ENCODE peak calls at places on chromosome 18, in five cellular contexts. D is bronchial epithelial cell, G is heart right ventricle, Q is lower leg skin, U is thoracic aorta. W is an unnamed sample.

GRCh38 chr18:37403788-37404187 is 161.8 kb downstream of the CELF4 start:
- DNase-seq in D (no peak), Q (no peak), U (no peak), G (no peak), W (no peak)

GRCh38 chr18:53796042-53796729 is 428.3 kb downstream of the MBD2 start:
- DNase-seq in D (peak; percentile 94), U (no peak), G (no peak), Q (peak; percentile 41), W (peak; percentile 39)

GRCh38 chr18:31487251-31488015 is 10.5 kb upstream of the DSG2 start:
- DNase-seq in U (no peak), D (peak; percentile 99), Q (no peak), G (no peak), W (no peak)

GRCh38 chr18:32461704-32462272 is 8.9 kb downstream of the GAREM1 start:
- DNase-seq in D (no peak), G (no peak), U (no peak), Q (no peak), W (no peak)

GRCh38 chr18:79915161-79916127 is 36.0 kb downstream of the SLC66A2 start:
- DNase-seq in G (no peak), U (no peak), D (no peak), Q (no peak), W (no peak)

GRCh38 chr18:11498821-11499220 is 110.6 kb upstream of the SLC35G4 start:
- DNase-seq in D (no peak), Q (no peak), G (no peak), U (no peak), W (no peak)

GRCh38 chr18:1663879-1664705 is 759.4 kb downstream of the ADCYAP1 start:
- DNase-seq in D (no peak), Q (no peak), G (peak; percentile 15), U (no peak), W (peak; percentile 55)

GRCh38 chr18:9153281-9153680 is 16.7 kb downstream of the ANKRD12 start:
- DNase-seq in Q (no peak), G (no peak), U (no peak), D (no peak), W (no peak)

GRCh38 chr18:6729247-6730091 is at the start of gene ARHGAP28:
- DNase-seq in U (no peak), Q (peak; percentile 40), D (peak; percentile 34), G (peak; percentile 79), W (peak; percentile 58)

GRCh38 chr18:75140296-75140695 is 68.6 kb downstream of the PTGR3 start:
- DNase-seq in G (no peak), D (no peak), Q (no peak), U (no peak), W (no peak)

GRCh38 chr18:58541137-58541788 is 87.6 kb downstream of the ALPK2 start:
- DNase-seq in Q (no peak), D (peak; percentile 43), U (no peak), G (no peak), W (no peak)

GRCh38 chr18:58476022-58476421 is 152.9 kb downstream of the ALPK2 start:
- DNase-seq in D (no peak), U (no peak), Q (no peak), G (no peak), W (no peak)

GRCh38 chr18:51185075-51185474 is 12.4 kb downstream of the MEX3C start:
- DNase-seq in U (no peak), Q (no peak), G (no peak), D (no peak), W (no peak)

GRCh38 chr18:7775848-7776247 is 208.7 kb downstream of the PTPRM start:
- DNase-seq in Q (no peak), G (no peak), U (no peak), D (no peak), W (no peak)

GRCh38 chr18:5058768-5059539 is 138.1 kb downstream of the AKAIN1 start:
- DNase-seq in U (no peak), D (no peak), G (peak; percentile 7), Q (no peak), W (no peak)

GRCh38 chr18:35933982-35934381 is 38.5 kb upstream of the RMP24 start:
- DNase-seq in G (no peak), D (peak; percentile 82), U (no peak), Q (no peak), W (no peak)

GRCh38 chr18:58268849-58269248 is 224.8 kb downstream of the NEDD4L start:
- DNase-seq in U (no peak), D (peak; percentile 95), G (no peak), Q (peak; percentile 35), W (no peak)

GRCh38 chr18:5294113-5294617 is 1.4 kb downstream of the ZBTB14 start:
- DNase-seq in D (no peak), G (no peak), U (no peak), Q (peak; percentile 36), W (peak; percentile 72)

GRCh38 chr18:4789506-4789905 is 334.4 kb upstream of the DLGAP1 start:
- DNase-seq in G (no peak), U (no peak), D (no peak), Q (no peak), W (no peak)

GRCh38 chr18:74567805-74568204 is 29.9 kb upstream of the ZNF407 start:
- DNase-seq in G (no peak), Q (no peak), U (no peak), D (no peak), W (no peak)

GRCh38 chr18:68299906-68300305 is 415.0 kb downstream of the TMX3 start:
- DNase-seq in Q (no peak), G (no peak), U (no peak), D (peak; percentile 62), W (no peak)

GRCh38 chr18:30177056-30177455 is 865.5 kb downstream of the DSC3 start:
- DNase-seq in D (peak; percentile 42), G (no peak), Q (no peak), U (no peak), W (no peak)

GRCh38 chr18:43893001-43893637 is 615.8 kb upstream of the SYT4 start:
- DNase-seq in G (no peak), U (no peak), D (peak; percentile 88), Q (no peak), W (no peak)

DNA sequence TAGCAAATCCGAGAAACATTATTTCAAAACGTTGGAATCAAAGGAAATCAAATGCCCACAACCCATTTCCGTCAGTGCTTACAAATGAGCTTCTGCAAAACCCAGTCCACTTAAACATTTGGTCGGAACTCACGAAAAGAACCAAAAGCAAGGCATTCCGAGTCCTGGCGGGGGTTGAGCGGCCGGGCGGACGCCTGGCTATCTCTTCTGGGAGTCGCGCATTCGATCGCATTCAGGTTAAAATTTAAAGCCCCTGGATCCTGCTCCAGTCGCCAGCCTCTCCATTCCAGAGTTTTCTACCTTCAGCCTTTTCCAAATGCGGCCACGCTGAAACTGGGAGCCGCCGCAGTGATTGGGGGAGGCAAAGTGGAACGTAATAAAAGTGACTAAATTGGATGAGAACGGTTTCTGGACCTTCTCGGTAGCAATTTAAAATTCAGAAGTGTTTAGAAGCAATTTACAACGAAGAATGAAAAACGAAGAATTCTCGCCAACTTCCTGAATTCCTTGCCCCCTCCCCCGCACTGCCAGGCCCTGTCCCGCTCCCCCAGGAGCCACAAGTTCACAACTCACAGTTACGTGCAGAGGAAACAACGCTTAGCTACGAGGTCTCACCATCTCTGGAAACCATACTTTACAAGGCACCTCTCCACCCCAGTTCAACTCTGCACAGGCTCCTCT is 1.8 kb upstream of the GATA6 start:
- DNase-seq in U (no peak), G (peak; percentile 47), D (no peak), Q (no peak), W (no peak)
- H3K4me3 ChIP-seq in U (peak overlapping the region; percentile 100), G (peak overlapping the region; percentile 71), D (no peak overlapping the region), Q (no peak overlapping the region), W (peak overlapping the region; percentile 93)

GRCh38 chr18:77481541-77481940 is 231.9 kb downstream of the GALR1 start:
- DNase-seq in D (no peak), U (no peak), Q (no peak), G (peak; percentile 19), W (no peak)

GRCh38 chr18:77479047-77479446 is 229.4 kb downstream of the GALR1 start:
- DNase-seq in D (no peak), Q (no peak), U (no peak), G (no peak), W (no peak)

GRCh38 chr18:77482190-77482928 is 232.7 kb downstream of the GALR1 start:
- DNase-seq in D (no peak), U (no peak), Q (no peak), G (no peak), W (no peak)

GRCh38 chr18:77478619-77479018 is 229.0 kb downstream of the GALR1 start:
- DNase-seq in U (no peak), G (peak; percentile 81), Q (peak; percentile 68), D (no peak), W (no peak)
- TF ChIP-seq CTCF in U (no peak), G (peak; percentile 41), Q (no peak), D (no peak), W (no peak)

DNA sequence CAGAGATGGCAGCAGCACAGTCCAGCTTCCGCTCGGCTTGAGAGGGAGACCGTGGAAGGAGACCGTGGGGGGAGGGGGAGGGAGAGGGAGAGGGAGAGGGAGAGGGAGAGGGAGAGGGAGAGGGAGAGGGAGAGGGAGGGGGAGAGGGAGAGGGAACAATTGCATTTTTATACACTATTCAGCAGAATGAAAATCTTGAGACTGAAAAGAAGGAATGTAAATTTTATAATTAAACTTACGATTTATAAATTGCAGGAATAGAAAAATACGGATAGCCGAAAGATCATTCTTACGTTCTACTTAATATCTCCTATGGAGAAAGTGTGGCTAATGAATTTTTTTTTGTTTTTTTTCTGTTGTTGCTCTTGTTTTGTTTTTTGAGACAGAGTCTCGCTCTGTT is 12.5 kb upstream of the COLEC12 start:
- DNase-seq in Q (no peak), U (no peak), D (no peak), G (no peak), W (no peak)
- H3K4me3 ChIP-seq in Q (no peak overlapping the region), U (no peak overlapping the region), D (no peak overlapping the region), G (no peak overlapping the region), W (no peak overlapping the region)

GRCh38 chr18:3723554-3723953 is 273.6 kb downstream of the TGIF1 start:
- DNase-seq in Q (no peak), G (no peak), D (no peak), U (no peak), W (no peak)
- TF ChIP-seq CTCF in Q (no peak), G (no peak), D (no peak), U (no peak), W (no peak)

W was measured in tibial artery.